ENCODE peak calls at places on chromosomes 7 and 10, in seven cellular contexts. E is AG08396; N is T-helper 17 cell; M is activated T-helper 1 cell treated with anti-CD3 and anti-CD28 coated beads, Interleukin-12 subunit alpha, Interleukin-12 subunit beta, Interleukin-2, Interleukin-4 antibody, amounts not matched to agents 30 ng/mL and 10 ng/mL and 1 ng/mL, durations not matched to agents 14 hours and 24 hours and 36 hours; Z is PC-3; H is uterus; A is stimulated activated CD4-positive, alpha-beta T cell treated with anti-CD3 and anti-CD28 coated beads, Interleukin-4, amount 100 ng/mL, for 4 hours. O is an unnamed sample.

GRCh38 chr7:112411186-112411795 is 39.0 kb upstream of the IFRD1 start:
- DNase-seq in E (peak), N (no peak), M (no peak), Z (peak), H (no peak), A (no peak), O (peak)

GRCh38 chr10:76125900-76126299 is 694.5 kb downstream of the LRMDA start:
- DNase-seq in E (no peak), N (no peak), M (no peak), Z (no peak), H (no peak), A (no peak), O (no peak)

GRCh38 chr10:17586741-17587720 is 30.1 kb downstream of the HACD1 start:
- DNase-seq in E (no peak), N (no peak), M (no peak), Z (peak), H (no peak), A (no peak), O (no peak)

GRCh38 chr10:24791129-24791733 is 67.5 kb upstream of the ARHGAP21 start:
- DNase-seq in E (no peak), N (no peak), M (no peak), Z (no peak), H (no peak), A (no peak), O (no peak)

GRCh38 chr10:13839430-13839986 is 252.7 kb downstream of the PRPF18 start:
- DNase-seq in E (peak), N (no peak), M (no peak), Z (peak), H (no peak), A (no peak), O (peak)

GRCh38 chr10:123433539-123433938 is 232.6 kb upstream of the GPR26 start:
- DNase-seq in E (no peak), N (no peak), M (no peak), Z (no peak), H (no peak), A (no peak), O (no peak)

GRCh38 chr7:36777062-36777461 is 52.8 kb upstream of the AOAH start:
- DNase-seq in E (no peak), N (peak), M (peak), Z (no peak), H (no peak), A (peak), O (no peak)

GRCh38 chr10:116765549-116766162 is 23.3 kb upstream of the HSPA12A start:
- DNase-seq in E (peak), N (peak), M (peak), Z (no peak), H (no peak), A (peak), O (no peak)

GRCh38 chr7:47455872-47456185 is 126.1 kb downstream of the TNS3 start:
- DNase-seq in E (no peak), N (no peak), M (no peak), Z (no peak), H (no peak), A (no peak), O (no peak)